ENCODE peak calls at places on chromosomes 11 and 22, in seven cellular contexts. X is fibroblast of lung, V is uterus, O is left lung, J is tibial artery, Z is Karpas-422, U is endodermal cell. N is an unnamed sample.

GRCh38 chr11:65558785-65559509 is 788 bp upstream of the LTBP3 start:
- DNase-seq in X (peak; percentile 73), V (peak; percentile 86), O (no peak), J (peak; percentile 73), Z (no peak), U (peak; percentile 70), N (no peak)

GRCh38 chr11:16883179-16883578 is 131.0 kb downstream of the PLEKHA7 start:
- DNase-seq in X (no peak), V (no peak), O (no peak), J (no peak), Z (peak; percentile 42), U (peak; percentile 82), N (no peak)

GRCh38 chr22:38314992-38315800 is 2.0 kb downstream of the CSNK1E start:
- DNase-seq in X (peak; percentile 33), V (no peak), O (no peak), J (no peak), Z (no peak), U (no peak), N (no peak)

GRCh38 chr11:26847977-26848376 is 126.1 kb upstream of the SLC5A12 start:
- DNase-seq in X (no peak), V (no peak), O (no peak), J (no peak), Z (no peak), U (no peak), N (no peak)

GRCh38 chr11:127052420-127052819 is 51.9 kb upstream of the KIRREL3 start:
- DNase-seq in X (no peak), V (no peak), O (no peak), J (no peak), Z (no peak), U (no peak), N (no peak)

GRCh38 chr11:27397619-27398412 is 34.8 kb upstream of the CCDC34 start:
- DNase-seq in X (no peak), V (no peak), O (no peak), J (no peak), Z (no peak), U (no peak), N (no peak)

GRCh38 chr22:42419328-42419881 is 12.8 kb downstream of the NFAM1 start:
- DNase-seq in X (no peak), V (no peak), O (no peak), J (no peak), Z (no peak), U (no peak), N (no peak)

GRCh38 chr11:110818032-110818687 is 105.9 kb upstream of the ARHGAP20 start:
- DNase-seq in X (peak; percentile 66), V (no peak), O (no peak), J (no peak), Z (no peak), U (no peak), N (peak; percentile 75)

GRCh38 chr22:31088233-31088986 is 7.3 kb downstream of the SMTN start:
- DNase-seq in X (no peak), V (no peak), O (no peak), J (no peak), Z (no peak), U (no peak), N (no peak)

GRCh38 chr22:21866821-21867527 is 471 bp downstream of the MAPK1 start:
- DNase-seq in X (no peak), V (peak; percentile 28), O (no peak), J (peak; percentile 25), Z (peak; percentile 66), U (peak; percentile 63), N (no peak)

GRCh38 chr11:119982517-119983239 is 155.2 kb downstream of the TRIM29 start:
- DNase-seq in X (peak; percentile 4), V (no peak), O (no peak), J (no peak), Z (no peak), U (no peak), N (no peak)

GRCh38 chr11:86449993-86450629 is 75.4 kb downstream of the CCDC81 start:
- DNase-seq in X (no peak), V (no peak), O (no peak), J (no peak), Z (no peak), U (no peak), N (peak; percentile 89)

GRCh38 chr11:10902301-10902700 is 44.4 kb upstream of the ZBED5 start:
- DNase-seq in X (no peak), V (no peak), O (no peak), J (no peak), Z (no peak), U (no peak), N (no peak)

GRCh38 chr22:42924436-42924835 is 67.4 kb upstream of the ARFGAP3 start:
- DNase-seq in X (no peak), V (no peak), O (no peak), J (no peak), Z (no peak), U (no peak), N (no peak)

GRCh38 chr11:64520013-64520412 is 71.0 kb upstream of the SLC22A12 start:
- DNase-seq in X (no peak), V (no peak), O (no peak), J (no peak), Z (no peak), U (no peak), N (no peak)

GRCh38 chr11:83054001-83054400 is 17.7 kb downstream of the RAB30 start:
- DNase-seq in X (no peak), V (no peak), O (no peak), J (no peak), Z (peak; percentile 64), U (no peak), N (no peak)

GRCh38 chr11:69000831-69001245 is 12.2 kb downstream of the MRGPRF start:
- DNase-seq in X (peak; percentile 84), V (peak; percentile 87), O (peak; percentile 31), J (peak; percentile 79), Z (no peak), U (peak; percentile 44), N (no peak)

GRCh38 chr11:73218106-73218829 is at the start of gene P2RY2:
- DNase-seq in X (peak; percentile 38), V (no peak), O (peak; percentile 89), J (peak; percentile 50), Z (no peak), U (peak; percentile 94), N (no peak)

GRCh38 chr11:75275581-75275980 is 35.0 kb downstream of the TPBGL start:
- DNase-seq in X (no peak), V (no peak), O (peak; percentile 73), J (peak; percentile 70), Z (no peak), U (peak; percentile 65), N (no peak)

GRCh38 chr22:27022256-27022655 is 364.9 kb downstream of the MIAT start:
- DNase-seq in X (peak; percentile 50), V (no peak), O (no peak), J (no peak), Z (no peak), U (no peak), N (no peak)

GRCh38 chr22:27028093-27028492 is 370.7 kb downstream of the MIAT start:
- DNase-seq in X (no peak), V (no peak), O (no peak), J (no peak), Z (no peak), U (no peak), N (no peak)

GRCh38 chr22:27022741-27023373 is 365.5 kb downstream of the MIAT start:
- DNase-seq in X (no peak), V (no peak), O (no peak), J (no peak), Z (no peak), U (no peak), N (no peak)

GRCh38 chr22:27029584-27030130 is 372.3 kb downstream of the MIAT start:
- DNase-seq in X (no peak), V (no peak), O (no peak), J (no peak), Z (no peak), U (no peak), N (no peak)

DNA sequence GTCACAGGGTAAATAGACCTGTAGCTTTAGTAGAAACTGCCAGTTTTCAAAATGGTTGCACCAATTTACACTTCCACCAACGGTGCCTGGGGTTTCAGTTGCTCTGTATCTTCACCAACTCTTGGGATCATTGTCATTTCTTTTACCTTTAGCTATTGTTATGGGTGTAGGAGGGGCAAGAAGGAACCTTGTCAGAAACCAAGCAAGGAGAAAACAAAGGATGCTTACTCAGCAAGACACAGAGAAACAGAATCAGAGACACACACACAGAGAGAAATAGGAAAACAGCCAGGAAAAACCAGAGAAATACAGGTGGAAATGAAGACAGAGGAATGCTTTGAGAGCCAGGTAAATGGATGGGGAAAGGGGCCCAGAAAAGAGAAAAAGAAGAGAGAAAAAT is 367.6 kb downstream of the MIAT start:
- DNase-seq in X (no peak), V (no peak), O (no peak), J (no peak), Z (no peak), U (no peak), N (no peak)
- H3K27me3 ChIP-seq in X (no peaks in the 10 kb centered on the region), V (no peaks in the 10 kb centered on the region), O (no peaks in the 10 kb centered on the region), J (no peaks in the 10 kb centered on the region), Z (no peaks in the 10 kb centered on the region), U (peaks cover 10% of the 10 kb centered on the region), N (no peaks in the 10 kb centered on the region)

GRCh38 chr22:17271711-17272451 is 52.6 kb upstream of the ADA2 start:
- DNase-seq in X (no peak), V (no peak), O (no peak), J (no peak), Z (peak; percentile 51), U (no peak), N (no peak)
- H3K4me1 ChIP-seq in X (no peaks in the 10 kb centered on the region), V (no peaks in the 10 kb centered on the region), O (no peaks in the 10 kb centered on the region), J (no peaks in the 10 kb centered on the region), Z (no peaks in the 10 kb centered on the region), U (peaks cover 25% of the 10 kb centered on the region), N (no peaks in the 10 kb centered on the region)

GRCh38 chr11:29634744-29635143 is 382.1 kb downstream of the KCNA4 start:
- DNase-seq in X (no peak), V (no peak), O (no peak), J (no peak), Z (no peak), U (no peak), N (no peak)
- H3K27me3 ChIP-seq in X (no peaks in the 10 kb centered on the region), V (no peaks in the 10 kb centered on the region), O (no peaks in the 10 kb centered on the region), J (no peaks in the 10 kb centered on the region), Z (no peaks in the 10 kb centered on the region), U (no peaks in the 10 kb centered on the region), N (no peaks in the 10 kb centered on the region)

DNA sequence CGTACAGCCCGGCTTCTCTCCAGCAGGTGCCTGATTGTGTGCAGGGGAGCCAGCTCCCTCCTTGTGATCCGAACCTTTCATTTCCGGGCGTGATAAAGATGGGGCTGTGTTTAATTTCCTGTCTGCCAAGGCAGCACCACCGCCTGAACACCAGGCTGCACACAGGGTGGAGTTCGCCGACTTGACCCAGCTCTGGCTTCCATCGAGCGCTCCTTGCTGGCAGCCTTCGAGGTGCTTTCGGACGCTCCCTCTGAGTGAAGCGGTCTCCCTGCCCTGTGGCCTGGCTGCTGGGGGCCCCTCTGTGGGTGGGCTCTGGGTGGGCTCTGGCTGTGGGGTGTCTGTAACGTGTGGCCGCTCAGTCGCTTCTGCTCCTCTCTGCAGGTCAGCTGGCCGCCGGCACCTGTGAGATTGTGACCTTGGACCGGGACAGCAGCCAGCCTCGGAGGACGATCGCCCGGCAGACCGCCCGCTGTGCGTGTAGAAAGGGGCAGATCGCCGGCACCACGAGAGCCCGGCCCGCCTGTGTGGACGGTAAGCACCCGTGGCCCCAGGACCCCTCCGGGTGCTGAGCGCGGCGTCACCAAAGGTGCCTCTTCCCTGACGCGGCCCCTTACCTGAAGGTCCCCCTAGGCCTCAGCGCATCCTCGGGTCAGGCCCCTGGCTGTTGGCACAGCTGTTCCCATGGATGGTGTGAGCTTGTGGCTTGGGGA is 1181.3 kb downstream of the BRD1 start:
- DNase-seq in X (no peak), V (no peak), O (no peak), J (no peak), Z (no peak), U (no peak), N (no peak)
- H3K4me1 ChIP-seq in X (no peaks in the 10 kb centered on the region), V (no peaks in the 10 kb centered on the region), O (no peaks in the 10 kb centered on the region), J (no peaks in the 10 kb centered on the region), Z (no peaks in the 10 kb centered on the region), U (no peaks in the 10 kb centered on the region), N (no peaks in the 10 kb centered on the region)

N was measured in esophagus muscularis mucosa.